ENCODE peak calls at places on chromosomes 4 and X, in seven cellular contexts. K, F, C, G, Q, Z and P are unnamed samples.

GRCh38 chr4:79042079-79042674 is 102.9 kb upstream of the PAQR3 start:
- DNase-seq in Z (peak), C (no peak), K (no peak), F (no peak), G (peak), Q (no peak), P (peak)

GRCh38 chr4:2745981-2746806 is 9.9 kb downstream of the TNIP2 start:
- DNase-seq in G (peak), K (peak), Q (no peak), F (peak), Z (peak), C (peak), P (no peak)

GRCh38 chr4:153427363-153428071 is 38.6 kb upstream of the TMEM131L start:
- DNase-seq in G (no peak), K (no peak), Q (no peak), Z (no peak), F (no peak), C (no peak), P (no peak)

GRCh38 chr4:15457401-15458201 is 12.1 kb upstream of the CC2D2A start:
- DNase-seq in F (no peak), G (peak), Z (peak), C (peak), K (no peak), Q (no peak), P (peak)

GRCh38 chr4:128787509-128788311 is 21.8 kb upstream of the JADE1 start:
- DNase-seq in G (no peak), K (no peak), Z (no peak), Q (no peak), F (no peak), C (no peak), P (no peak)

GRCh38 chr4:5711479-5712184 is 631 bp downstream of the EVC start:
- DNase-seq in K (no peak), C (no peak), Q (no peak), G (peak), F (peak), Z (peak), P (peak)

GRCh38 chr4:157045507-157046127 is 30.3 kb upstream of the GLRB start:
- DNase-seq in Q (no peak), K (no peak), F (peak), Z (peak), C (no peak), G (peak), P (peak)

GRCh38 chr4:146981651-146982050 is 36.0 kb upstream of the TTC29 start:
- DNase-seq in K (no peak), G (no peak), C (no peak), Z (no peak), Q (no peak), F (no peak), P (no peak)

GRCh38 chrX:78659955-78660354 is 827 bp upstream of the RTL3 start:
- DNase-seq in K (no peak), Q (no peak), Z (no peak), F (no peak), C (no peak), G (no peak), P (no peak)

GRCh38 chr4:111066447-111066846 is 443.6 kb upstream of the PITX2 start:
- DNase-seq in C (no peak), Z (no peak), F (no peak), G (no peak), Q (no peak), K (no peak), P (no peak)

GRCh38 chrX:48904626-48905025 is 6.8 kb downstream of the SLC35A2 start:
- DNase-seq in C (no peak), G (no peak), F (no peak), K (no peak), Q (no peak), Z (no peak), P (no peak)

GRCh38 chrX:49192722-49193328 is 6.7 kb upstream of the PRICKLE3 start:
- DNase-seq in C (no peak), G (no peak), Q (no peak), F (no peak), K (no peak), Z (no peak), P (peak)

GRCh38 chr4:78185117-78185516 is 128.0 kb downstream of the FRAS1 start:
- DNase-seq in Z (no peak), F (no peak), C (no peak), G (no peak), K (no peak), Q (no peak), P (no peak)

GRCh38 chr4:27357283-27357682 is 496.6 kb downstream of the STIM2 start:
- DNase-seq in C (no peak), G (no peak), Q (no peak), Z (no peak), K (no peak), F (no peak), P (peak)

GRCh38 chr4:184347251-184348239 is 126.8 kb downstream of the IRF2 start:
- DNase-seq in Z (peak), C (no peak), G (peak), K (no peak), Q (no peak), F (no peak), P (no peak)

GRCh38 chr4:72767903-72768817 is 199.1 kb upstream of the ADAMTS3 start:
- DNase-seq in Q (no peak), F (no peak), C (no peak), G (peak), Z (peak), K (no peak), P (peak)

GRCh38 chr4:110275871-110276270 is 77.5 kb upstream of the ELOVL6 start:
- DNase-seq in Q (no peak), C (no peak), G (no peak), Z (peak), F (no peak), K (no peak), P (no peak)

GRCh38 chr4:53455766-53456165 is 78.3 kb downstream of the FIP1L1 start:
- DNase-seq in Q (no peak), K (no peak), G (no peak), F (no peak), Z (no peak), C (no peak), P (no peak)

GRCh38 chr4:148239406-148239805 is 202.8 kb downstream of the NR3C2 start:
- DNase-seq in G (no peak), K (no peak), Z (no peak), Q (no peak), F (no peak), C (no peak), P (no peak)

GRCh38 chr4:7392438-7393374 is 42.0 kb downstream of the PSAPL1 start:
- DNase-seq in K (no peak), G (no peak), Q (no peak), Z (peak), C (no peak), F (no peak), P (peak)

GRCh38 chr4:26175016-26175786 is 145.6 kb upstream of the RBPJ start:
- DNase-seq in Z (no peak), Q (no peak), K (no peak), F (no peak), G (no peak), C (no peak), P (no peak)

GRCh38 chr4:73740353-73740778 is at the start of gene CXCL8:
- DNase-seq in Q (no peak), G (no peak), F (peak), K (no peak), Z (peak), C (no peak), P (peak)

GRCh38 chr4:53861856-53862610 is 202.4 kb downstream of the CHIC2 start:
- DNase-seq in K (no peak), C (no peak), F (no peak), Q (no peak), G (no peak), Z (peak), P (no peak)